ENCODE peak calls at places on chromosomes 2 and 18, in seven cellular contexts. C, W, V, B, O, J and M are unnamed samples.
A peak's percentile ranks its signal among the peaks of the same experiment; 100 is the strongest.

GRCh38 chr18:44536619-44537018 is 144.1 kb upstream of the SETBP1 start:
- DNase-seq in C (no peak), W (no peak), V (no peak), B (no peak), O (no peak), J (no peak), M (no peak)

GRCh38 chr2:21754164-21754788 is 630.5 kb downstream of the TDRD15 start:
- DNase-seq in C (no peak), W (no peak), V (peak; percentile 4), B (no peak), O (no peak), J (no peak), M (no peak)

GRCh38 chr2:176115883-176116813 is at the start of gene HOXD10:
- DNase-seq in C (peak; percentile 67), W (no peak), V (no peak), B (no peak), O (no peak), J (no peak), M (no peak)

GRCh38 chr2:27051902-27052645 is 606 bp downstream of the AGBL5 start:
- DNase-seq in C (no peak), W (no peak), V (peak; percentile 33), B (no peak), O (peak; percentile 28), J (no peak), M (peak; percentile 17)

GRCh38 chr2:47288864-47289263 is 114.1 kb upstream of the MSH2 start:
- DNase-seq in C (no peak), W (no peak), V (no peak), B (no peak), O (no peak), J (no peak), M (no peak)

GRCh38 chr18:12362473-12363174 is 14.4 kb downstream of the AFG3L2 start:
- DNase-seq in C (no peak), W (no peak), V (no peak), B (no peak), O (no peak), J (no peak), M (no peak)

GRCh38 chr2:241958818-241959545 is 89.5 kb downstream of the RTP5 start:
- DNase-seq in C (no peak), W (no peak), V (no peak), B (no peak), O (no peak), J (no peak), M (no peak)

GRCh38 chr2:36214682-36215081 is 140.9 kb upstream of the CRIM1 start:
- DNase-seq in C (no peak), W (no peak), V (no peak), B (no peak), O (no peak), J (no peak), M (no peak)

GRCh38 chr2:225008935-225009334 is 33.3 kb downstream of the DOCK10 start:
- DNase-seq in C (peak; percentile 32), W (no peak), V (peak; percentile 47), B (no peak), O (no peak), J (no peak), M (no peak)

GRCh38 chr2:135245055-135245454 is 193.0 kb downstream of the RAB3GAP1 start:
- DNase-seq in C (peak; percentile 81), W (no peak), V (peak; percentile 45), B (no peak), O (no peak), J (no peak), M (peak; percentile 83)

GRCh38 chr18:80194874-80195570 is 52.3 kb downstream of the PARD6G start:
- DNase-seq in C (no peak), W (no peak), V (no peak), B (no peak), O (no peak), J (no peak), M (no peak)

GRCh38 chr2:232988444-232988843 is 24.6 kb downstream of the NGEF start:
- DNase-seq in C (peak; percentile 99), W (peak; percentile 86), V (peak; percentile 8), B (peak; percentile 95), O (no peak), J (no peak), M (peak; percentile 97)

GRCh38 chr2:113278812-113279139 is at the start of gene PAX8:
- DNase-seq in C (no peak), W (no peak), V (no peak), B (no peak), O (no peak), J (no peak), M (no peak)

GRCh38 chr2:36951574-36951973 is 14.8 kb downstream of the STRN start:
- DNase-seq in C (peak; percentile 55), W (no peak), V (no peak), B (no peak), O (no peak), J (no peak), M (peak; percentile 74)

GRCh38 chr2:217977840-217978535 is 24.8 kb downstream of the TNS1 start:
- DNase-seq in C (no peak), W (no peak), V (no peak), B (no peak), O (no peak), J (no peak), M (no peak)

GRCh38 chr2:161243312-161243711 is 64.9 kb upstream of the PSMD14 start:
- DNase-seq in C (no peak), W (no peak), V (no peak), B (no peak), O (no peak), J (no peak), M (no peak)

GRCh38 chr2:203025592-203025991 is 10.9 kb downstream of the NBEAL1 start:
- DNase-seq in C (no peak), W (no peak), V (no peak), B (no peak), O (no peak), J (no peak), M (peak; percentile 10)

GRCh38 chr2:98084869-98085238 is 2.1 kb upstream of the VWA3B start:
- DNase-seq in C (no peak), W (no peak), V (no peak), B (no peak), O (no peak), J (no peak), M (no peak)

GRCh38 chr2:63742592-63742991 is 99.1 kb upstream of the UGP2 start:
- DNase-seq in C (no peak), W (no peak), V (no peak), B (no peak), O (no peak), J (no peak), M (no peak)

GRCh38 chr2:127606594-127607398 is 39.2 kb upstream of the GPR17 start:
- DNase-seq in C (peak; percentile 85), W (no peak), V (peak; percentile 1), B (no peak), O (no peak), J (no peak), M (no peak)

GRCh38 chr2:196384729-196385128 is 213.4 kb upstream of the STK17B start:
- DNase-seq in C (no peak), W (no peak), V (no peak), B (no peak), O (no peak), J (no peak), M (no peak)

GRCh38 chr2:121356058-121356640 is 71.1 kb upstream of the TFCP2L1 start:
- DNase-seq in C (peak; percentile 56), W (no peak), V (peak; percentile 49), B (peak; percentile 60), O (no peak), J (peak; percentile 3), M (peak; percentile 68)

GRCh38 chr2:180799141-180799540 is 181.3 kb upstream of the UBE2E3 start:
- DNase-seq in C (no peak), W (no peak), V (no peak), B (no peak), O (no peak), J (no peak), M (no peak)

GRCh38 chr2:72038524-72038923 is 109.1 kb downstream of the CYP26B1 start:
- DNase-seq in C (no peak), W (no peak), V (no peak), B (no peak), O (no peak), J (no peak), M (no peak)

GRCh38 chr2:128037624-128038023 is 9.8 kb upstream of the SAP130 start:
- DNase-seq in C (no peak), W (no peak), V (no peak), B (no peak), O (no peak), J (no peak), M (no peak)

GRCh38 chr2:219279151-219279915 is at the start of gene DNAJB2:
- DNase-seq in C (peak; percentile 99), W (peak; percentile 98), V (peak; percentile 99), B (peak; percentile 97), O (peak; percentile 97), J (peak; percentile 98), M (peak; percentile 99)

GRCh38 chr2:135875491-135876065 is 665 bp downstream of the MCM6 start:
- DNase-seq in C (peak; percentile 67), W (peak; percentile 37), V (peak; percentile 81), B (peak; percentile 18), O (peak; percentile 32), J (peak; percentile 72), M (peak; percentile 64)

GRCh38 chr2:230067990-230068657 is 600 bp downstream of the SLC16A14 start:
- DNase-seq in C (peak; percentile 37), W (peak; percentile 55), V (peak; percentile 57), B (no peak), O (peak; percentile 3), J (no peak), M (no peak)

GRCh38 chr2:715847-716573 is 38.8 kb upstream of the TMEM18 start:
- DNase-seq in C (peak; percentile 20), W (no peak), V (no peak), B (no peak), O (no peak), J (no peak), M (no peak)

GRCh38 chr2:183091318-183091953 is 12.9 kb downstream of the DUSP19 start:
- DNase-seq in C (no peak), W (no peak), V (no peak), B (no peak), O (no peak), J (no peak), M (no peak)

GRCh38 chr2:179424571-179424970 is 159.9 kb upstream of the SESTD1 start:
- DNase-seq in C (no peak), W (no peak), V (no peak), B (no peak), O (no peak), J (no peak), M (no peak)